ENCODE peak calls at places on chromosomes 5 and 9, in eight cellular contexts. One of them, this sample, is unnamed.

GRCh38 chr5:36060516-36060885 is 6.2 kb downstream of the UGT3A2 start:
- DNase-seq in T-cell: no peak
- DNase-seq in stimulated activated CD4-positive, alpha-beta T cell treated with anti-CD3 and anti-CD28 coated beads, Interleukin-2, amount 100 ng/mL, for 24 hours: no peak
- DNase-seq in fibroblast of pulmonary artery: no peak
- DNase-seq in GM06990: no peak
- DNase-seq in HFFc6: peak
- DNase-seq in Right ventricle myocardium inferior: no peak
- DNase-seq in omental fat pad: no peak
- DNase-seq in this sample: no peak

GRCh38 chr5:123545506-123545905 is 33.5 kb downstream of the CSNK1G3 start:
- DNase-seq in T-cell: peak
- DNase-seq in stimulated activated CD4-positive, alpha-beta T cell treated with anti-CD3 and anti-CD28 coated beads, Interleukin-2, amount 100 ng/mL, for 24 hours: peak
- DNase-seq in fibroblast of pulmonary artery: peak
- DNase-seq in GM06990: no peak
- DNase-seq in HFFc6: peak
- DNase-seq in Right ventricle myocardium inferior: no peak
- DNase-seq in omental fat pad: no peak
- DNase-seq in this sample: no peak

GRCh38 chr5:68086857-68087256 is 128.7 kb upstream of the PIK3R1 start:
- DNase-seq in T-cell: no peak
- DNase-seq in stimulated activated CD4-positive, alpha-beta T cell treated with anti-CD3 and anti-CD28 coated beads, Interleukin-2, amount 100 ng/mL, for 24 hours: no peak
- DNase-seq in fibroblast of pulmonary artery: peak
- DNase-seq in GM06990: no peak
- DNase-seq in HFFc6: peak
- DNase-seq in Right ventricle myocardium inferior: no peak
- DNase-seq in omental fat pad: no peak
- DNase-seq in this sample: no peak

GRCh38 chr9:82784595-82784994 is 278.3 kb downstream of the RASEF start:
- DNase-seq in T-cell: no peak
- DNase-seq in stimulated activated CD4-positive, alpha-beta T cell treated with anti-CD3 and anti-CD28 coated beads, Interleukin-2, amount 100 ng/mL, for 24 hours: no peak
- DNase-seq in fibroblast of pulmonary artery: no peak
- DNase-seq in GM06990: no peak
- DNase-seq in HFFc6: no peak
- DNase-seq in Right ventricle myocardium inferior: no peak
- DNase-seq in omental fat pad: no peak
- DNase-seq in this sample: no peak

GRCh38 chr5:167785896-167786295 is 505.5 kb upstream of the WWC1 start:
- DNase-seq in T-cell: no peak
- DNase-seq in stimulated activated CD4-positive, alpha-beta T cell treated with anti-CD3 and anti-CD28 coated beads, Interleukin-2, amount 100 ng/mL, for 24 hours: no peak
- DNase-seq in fibroblast of pulmonary artery: no peak
- DNase-seq in GM06990: no peak
- DNase-seq in HFFc6: no peak
- DNase-seq in Right ventricle myocardium inferior: no peak
- DNase-seq in omental fat pad: no peak
- DNase-seq in this sample: no peak

GRCh38 chr9:96665789-96666188 is 10.7 kb upstream of the PRXL2C start:
- DNase-seq in T-cell: no peak
- DNase-seq in stimulated activated CD4-positive, alpha-beta T cell treated with anti-CD3 and anti-CD28 coated beads, Interleukin-2, amount 100 ng/mL, for 24 hours: no peak
- DNase-seq in fibroblast of pulmonary artery: no peak
- DNase-seq in GM06990: no peak
- DNase-seq in HFFc6: no peak
- DNase-seq in Right ventricle myocardium inferior: no peak
- DNase-seq in omental fat pad: no peak
- DNase-seq in this sample: no peak

GRCh38 chr9:17837931-17838330 is 259.1 kb downstream of the SH3GL2 start:
- DNase-seq in T-cell: no peak
- DNase-seq in stimulated activated CD4-positive, alpha-beta T cell treated with anti-CD3 and anti-CD28 coated beads, Interleukin-2, amount 100 ng/mL, for 24 hours: no peak
- DNase-seq in fibroblast of pulmonary artery: peak
- DNase-seq in GM06990: no peak
- DNase-seq in HFFc6: no peak
- DNase-seq in Right ventricle myocardium inferior: no peak
- DNase-seq in omental fat pad: no peak
- DNase-seq in this sample: no peak

GRCh38 chr9:70563437-70564204 is 149.2 kb upstream of the KLF9 start:
- DNase-seq in T-cell: peak
- DNase-seq in stimulated activated CD4-positive, alpha-beta T cell treated with anti-CD3 and anti-CD28 coated beads, Interleukin-2, amount 100 ng/mL, for 24 hours: peak
- DNase-seq in fibroblast of pulmonary artery: peak
- DNase-seq in GM06990: peak
- DNase-seq in HFFc6: peak
- DNase-seq in Right ventricle myocardium inferior: no peak
- DNase-seq in omental fat pad: no peak
- DNase-seq in this sample: no peak

GRCh38 chr9:126261584-126262356 is 64.9 kb upstream of the MVB12B start:
- DNase-seq in T-cell: no peak
- DNase-seq in stimulated activated CD4-positive, alpha-beta T cell treated with anti-CD3 and anti-CD28 coated beads, Interleukin-2, amount 100 ng/mL, for 24 hours: no peak
- DNase-seq in fibroblast of pulmonary artery: peak
- DNase-seq in GM06990: no peak
- DNase-seq in HFFc6: no peak
- DNase-seq in Right ventricle myocardium inferior: no peak
- DNase-seq in omental fat pad: no peak
- DNase-seq in this sample: no peak

GRCh38 chr5:136081192-136081591 is 51.5 kb upstream of the SMAD5 start:
- DNase-seq in T-cell: no peak
- DNase-seq in stimulated activated CD4-positive, alpha-beta T cell treated with anti-CD3 and anti-CD28 coated beads, Interleukin-2, amount 100 ng/mL, for 24 hours: no peak
- DNase-seq in fibroblast of pulmonary artery: no peak
- DNase-seq in GM06990: no peak
- DNase-seq in HFFc6: no peak
- DNase-seq in Right ventricle myocardium inferior: no peak
- DNase-seq in omental fat pad: no peak
- DNase-seq in this sample: no peak

GRCh38 chr5:15904894-15905805 is 274.4 kb downstream of the MARCHF11 start:
- DNase-seq in T-cell: no peak
- DNase-seq in stimulated activated CD4-positive, alpha-beta T cell treated with anti-CD3 and anti-CD28 coated beads, Interleukin-2, amount 100 ng/mL, for 24 hours: no peak
- DNase-seq in fibroblast of pulmonary artery: peak
- DNase-seq in GM06990: no peak
- DNase-seq in HFFc6: no peak
- DNase-seq in Right ventricle myocardium inferior: no peak
- DNase-seq in omental fat pad: no peak
- DNase-seq in this sample: no peak